ENCODE peak calls at places on chromosomes 1 and 21, in six cellular contexts. W is aorta, I is sigmoid colon, R is NCI-H524, E is midbrain, Z is KBM-7. J is an unnamed sample.

GRCh38 chr21:37766104-37766503 is 150.2 kb downstream of the KCNJ6 start:
- DNase-seq in I (no peak), Z (no peak), E (no peak), R (peak), W (no peak), J (no peak)

GRCh38 chr1:228007054-228007800 is 429 bp downstream of the WNT3A start:
- DNase-seq in W (no peak), Z (no peak), E (no peak), I (peak), R (peak), J (no peak)

GRCh38 chr1:93701619-93702018 is 20.0 kb upstream of the BCAR3 start:
- DNase-seq in Z (no peak), R (no peak), E (no peak), W (peak), I (peak), J (no peak)

GRCh38 chr1:1950940-1951339 is 31.9 kb upstream of the TMEM52 start:
- DNase-seq in W (no peak), Z (no peak), I (no peak), R (no peak), E (no peak), J (no peak)

GRCh38 chr1:67753776-67754525 is 69.0 kb downstream of the GADD45A start:
- DNase-seq in I (no peak), E (no peak), Z (no peak), R (no peak), W (no peak), J (peak)

GRCh38 chr1:191675991-191676783 is 482.1 kb upstream of the RGS18 start:
- DNase-seq in R (no peak), E (no peak), W (no peak), Z (no peak), I (no peak), J (no peak)

GRCh38 chr1:42334240-42335049 is 590 bp downstream of the FOXJ3 start:
- DNase-seq in W (peak), Z (peak), E (peak), I (peak), R (peak), J (no peak)

GRCh38 chr1:157025856-157026255 is 19.7 kb downstream of the ARHGEF11 start:
- DNase-seq in I (no peak), E (no peak), R (no peak), Z (no peak), W (no peak), J (no peak)

GRCh38 chr1:221947731-221948130 is 205.8 kb upstream of the DUSP10 start:
- DNase-seq in R (no peak), I (no peak), E (no peak), Z (no peak), W (no peak), J (no peak)

GRCh38 chr21:34022557-34023335 is 50.6 kb upstream of the MRPS6 start:
- DNase-seq in R (no peak), W (peak), E (no peak), I (peak), Z (peak), J (peak)

GRCh38 chr1:147177611-147178370 is 5.5 kb upstream of the PRKAB2 start:
- DNase-seq in R (no peak), I (no peak), Z (no peak), E (no peak), W (no peak), J (peak)

GRCh38 chr1:83763281-83764095 is 235.4 kb downstream of the TTLL7 start:
- DNase-seq in Z (no peak), R (peak), W (no peak), E (no peak), I (no peak), J (no peak)

GRCh38 chr1:119075614-119076013 is 64.8 kb downstream of the WARS2 start:
- DNase-seq in W (no peak), I (no peak), Z (no peak), E (no peak), R (no peak), J (no peak)

GRCh38 chr1:161817155-161817730 is 51.1 kb downstream of the ATF6 start:
- DNase-seq in I (no peak), E (no peak), R (no peak), Z (no peak), W (no peak), J (no peak)

GRCh38 chr21:16376673-16377072 is 646.9 kb downstream of the USP25 start:
- DNase-seq in R (no peak), I (no peak), E (no peak), W (no peak), Z (no peak), J (no peak)

GRCh38 chr1:246503341-246503740 is 3.7 kb downstream of the SMYD3 start:
- DNase-seq in W (no peak), R (no peak), E (no peak), Z (no peak), I (no peak), J (no peak)

GRCh38 chr1:167472729-167473529 is 45.4 kb downstream of the CD247 start:
- DNase-seq in R (no peak), I (no peak), W (no peak), Z (no peak), E (no peak), J (no peak)

GRCh38 chr1:75188892-75189291 is 54.7 kb downstream of the LHX8 start:
- DNase-seq in I (no peak), R (peak), Z (no peak), E (no peak), W (no peak), J (no peak)

GRCh38 chr1:156797212-156797871 is 19.3 kb downstream of the SH2D2A start:
- DNase-seq in W (no peak), I (no peak), R (peak), E (peak), Z (peak), J (no peak)

GRCh38 chr1:234836786-234837185 is 226.8 kb upstream of the IRF2BP2 start:
- DNase-seq in W (no peak), I (no peak), E (no peak), R (no peak), Z (no peak), J (no peak)

GRCh38 chr21:35020446-35020845 is 28.7 kb downstream of the RUNX1 start:
- DNase-seq in R (no peak), Z (no peak), E (no peak), I (no peak), W (no peak), J (no peak)

GRCh38 chr1:110004583-110004982 is 20.0 kb downstream of the AHCYL1 start:
- DNase-seq in R (no peak), I (no peak), Z (no peak), E (no peak), W (no peak), J (no peak)

GRCh38 chr1:199675937-199676336 is 351.6 kb upstream of the NR5A2 start:
- DNase-seq in E (no peak), I (no peak), W (no peak), Z (no peak), R (no peak), J (no peak)

GRCh38 chr1:203100163-203100867 is 14.5 kb upstream of the MYOG start:
- DNase-seq in Z (no peak), E (no peak), R (no peak), I (no peak), W (no peak), J (no peak)

GRCh38 chr1:153474349-153474748 is 13.9 kb upstream of the S100A7 start:
- DNase-seq in W (no peak), R (no peak), E (no peak), I (no peak), Z (no peak), J (no peak)

GRCh38 chr1:11044849-11045427 is 2.1 kb downstream of the MASP2 start:
- DNase-seq in R (no peak), E (no peak), I (peak), W (no peak), Z (no peak), J (no peak)

GRCh38 chr1:34918609-34919561 is 10.6 kb downstream of the DLGAP3 start:
- DNase-seq in R (peak), W (peak), Z (peak), I (no peak), E (no peak), J (no peak)

GRCh38 chr1:44526295-44527073 is 121.4 kb downstream of the RNF220 start:
- DNase-seq in R (no peak), Z (no peak), W (no peak), E (no peak), I (no peak), J (no peak)

GRCh38 chr1:33634806-33635205 is 162.4 kb downstream of the ZSCAN20 start:
- DNase-seq in R (peak), I (no peak), W (no peak), Z (peak), E (peak), J (peak)

GRCh38 chr1:35807614-35808375 is at the start of gene AGO4:
- DNase-seq in W (peak), Z (peak), I (peak), E (peak), R (peak), J (peak)

GRCh38 chr21:14825405-14826032 is 239.3 kb downstream of the NRIP1 start:
- DNase-seq in Z (no peak), E (no peak), W (no peak), R (no peak), I (no peak), J (no peak)

GRCh38 chr1:155880251-155880650 is 20.9 kb downstream of the SYT11 start:
- DNase-seq in I (no peak), R (no peak), W (no peak), Z (no peak), E (no peak), J (no peak)

GRCh38 chr21:34900376-34900775 is 148.7 kb downstream of the RUNX1 start:
- DNase-seq in Z (peak), E (no peak), R (no peak), W (no peak), I (no peak), J (no peak)

GRCh38 chr1:54287176-54287650 is 87.2 kb downstream of the MRPL37 start:
- DNase-seq in W (peak), E (peak), Z (peak), I (peak), R (peak), J (no peak)

GRCh38 chr1:219660666-219661463 is 48.0 kb upstream of the ZC3H11B start:
- DNase-seq in E (peak), I (peak), Z (peak), W (peak), R (peak), J (peak)

J was measured in upper lobe of left lung.